ENCODE peak calls at places on chromosomes 11 and 22, in seven cellular contexts. J, D, Y, U, O, L and F are unnamed samples.

GRCh38 chr22:28402539-28402938 is 277.1 kb downstream of the TTC28 start:
- DNase-seq in L (no peak), U (no peak), O (no peak), D (no peak), J (no peak), Y (no peak), F (no peak)

GRCh38 chr22:19888131-19888746 is 33.6 kb upstream of the GNB1L start:
- DNase-seq in J (no peak), L (no peak), Y (no peak), D (no peak), U (no peak), O (no peak), F (no peak)

GRCh38 chr22:46971141-46971775 is 208.8 kb downstream of the TBC1D22A start:
- DNase-seq in U (no peak), Y (peak; percentile 52), L (no peak), D (no peak), O (no peak), J (no peak), F (no peak)

GRCh38 chr22:47497666-47498065 is 735.2 kb downstream of the TBC1D22A start:
- DNase-seq in O (no peak), D (no peak), J (no peak), Y (no peak), U (no peak), L (no peak), F (no peak)

GRCh38 chr22:44484618-44485017 is 13.4 kb downstream of the RTL6 start:
- DNase-seq in D (no peak), L (no peak), U (no peak), J (no peak), O (no peak), Y (no peak), F (no peak)

GRCh38 chr11:130652671-130653335 is 204.4 kb downstream of the ADAMTS15 start:
- DNase-seq in D (no peak), L (peak; percentile 6), J (no peak), U (no peak), O (no peak), Y (peak; percentile 99), F (no peak)

GRCh38 chr11:61627831-61628753 is 47.2 kb upstream of the SYT7 start:
- DNase-seq in U (peak; percentile 19), D (no peak), Y (peak; percentile 81), L (no peak), O (peak; percentile 71), J (no peak), F (no peak)

GRCh38 chr11:15618583-15619032 is 503.9 kb downstream of the INSC start:
- DNase-seq in U (no peak), L (no peak), D (no peak), Y (no peak), J (no peak), O (no peak), F (no peak)

GRCh38 chr11:57311109-57311936 is 13.4 kb downstream of the TNKS1BP1 start:
- DNase-seq in U (peak; percentile 51), O (peak; percentile 98), J (peak; percentile 92), L (no peak), D (no peak), Y (peak; percentile 99), F (peak; percentile 85)

GRCh38 chr11:21414928-21415327 is 745.5 kb downstream of the NELL1 start:
- DNase-seq in D (no peak), U (no peak), Y (no peak), J (no peak), L (no peak), O (no peak), F (no peak)

GRCh38 chr11:79352304-79352703 is 88.5 kb downstream of the TENM4 start:
- DNase-seq in Y (no peak), L (no peak), U (no peak), O (no peak), D (no peak), J (no peak), F (no peak)

GRCh38 chr11:5004429-5005274 is 10.0 kb downstream of the OR51L1 start:
- DNase-seq in D (no peak), Y (peak; percentile 57), U (no peak), O (peak; percentile 18), L (peak; percentile 4), J (no peak), F (no peak)

GRCh38 chr22:38924197-38924952 is 33.0 kb upstream of the APOBEC3A start:
- DNase-seq in O (peak; percentile 41), Y (peak; percentile 96), U (no peak), L (no peak), D (no peak), J (peak; percentile 50), F (peak; percentile 45)

GRCh38 chr11:67646535-67647336 is 3.8 kb downstream of the ACY3 start:
- DNase-seq in O (no peak), J (no peak), Y (no peak), L (peak; percentile 94), U (peak; percentile 25), D (peak; percentile 60), F (no peak)

GRCh38 chr11:44766972-44767278 is 40.2 kb downstream of the TSPAN18 start:
- DNase-seq in O (no peak), J (no peak), Y (no peak), D (no peak), L (no peak), U (no peak), F (no peak)

GRCh38 chr11:44765026-44765595 is 38.3 kb downstream of the TSPAN18 start:
- DNase-seq in Y (no peak), L (no peak), D (no peak), J (no peak), U (no peak), O (no peak), F (no peak)

GRCh38 chr11:44767421-44767820 is 40.7 kb downstream of the TSPAN18 start:
- DNase-seq in U (no peak), J (no peak), L (no peak), O (no peak), Y (no peak), D (no peak), F (no peak)

GRCh38 chr11:44765676-44766075 is 38.9 kb downstream of the TSPAN18 start:
- DNase-seq in D (no peak), U (no peak), L (no peak), Y (no peak), O (no peak), J (no peak), F (no peak)

DNA sequence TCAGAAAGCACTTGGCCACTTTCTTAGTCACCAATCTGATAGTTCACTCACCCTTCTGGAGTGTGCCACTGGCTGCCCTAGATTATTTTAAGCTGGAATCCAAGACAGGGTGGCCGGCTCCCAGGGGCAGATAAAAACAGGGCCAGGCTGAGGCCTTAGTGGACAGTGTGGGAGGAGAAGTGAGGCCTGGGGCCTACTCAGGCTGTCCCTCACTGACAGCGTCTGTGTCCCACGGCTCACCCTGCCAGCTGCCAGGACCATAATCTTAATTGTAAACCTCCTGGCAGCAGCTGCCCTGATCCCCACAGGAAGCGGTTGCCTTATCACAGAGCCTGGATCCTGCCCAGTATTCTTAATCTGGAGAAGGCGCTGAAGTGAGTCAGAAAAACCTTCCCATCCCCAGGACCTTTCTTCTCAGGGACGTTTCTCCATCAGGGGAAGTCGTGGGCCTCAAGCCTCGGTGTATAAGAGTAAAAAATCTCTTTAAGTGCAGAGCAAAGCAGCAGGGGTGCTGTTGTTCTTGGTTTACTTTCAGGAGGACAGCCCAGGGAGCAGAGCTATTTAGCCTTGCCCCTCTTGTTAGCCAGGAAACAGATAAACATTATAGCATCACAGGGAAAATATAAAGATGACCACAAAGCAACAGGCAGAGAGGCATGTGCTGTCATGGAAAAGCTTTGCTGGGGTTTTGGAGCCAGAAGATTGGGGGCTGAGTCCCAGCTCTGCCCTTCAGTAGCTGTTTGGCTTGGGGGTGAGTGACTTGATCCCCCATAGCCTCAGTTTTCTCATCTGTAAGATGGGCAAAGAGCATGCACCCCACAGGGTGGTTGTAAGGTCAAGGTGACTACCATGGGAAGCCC is 39.6 kb downstream of the TSPAN18 start:
- DNase-seq in J (peak; percentile 48), L (no peak), D (no peak), Y (peak; percentile 59), U (no peak), O (no peak), F (no peak)
- H3K27ac ChIP-seq in J (peak overlapping the region; percentile 86), L (no peak overlapping the region), D (no peak overlapping the region), Y (peak overlapping the region; percentile 55), U (no peak overlapping the region), O (no peak overlapping the region), F (no peak overlapping the region)

DNA sequence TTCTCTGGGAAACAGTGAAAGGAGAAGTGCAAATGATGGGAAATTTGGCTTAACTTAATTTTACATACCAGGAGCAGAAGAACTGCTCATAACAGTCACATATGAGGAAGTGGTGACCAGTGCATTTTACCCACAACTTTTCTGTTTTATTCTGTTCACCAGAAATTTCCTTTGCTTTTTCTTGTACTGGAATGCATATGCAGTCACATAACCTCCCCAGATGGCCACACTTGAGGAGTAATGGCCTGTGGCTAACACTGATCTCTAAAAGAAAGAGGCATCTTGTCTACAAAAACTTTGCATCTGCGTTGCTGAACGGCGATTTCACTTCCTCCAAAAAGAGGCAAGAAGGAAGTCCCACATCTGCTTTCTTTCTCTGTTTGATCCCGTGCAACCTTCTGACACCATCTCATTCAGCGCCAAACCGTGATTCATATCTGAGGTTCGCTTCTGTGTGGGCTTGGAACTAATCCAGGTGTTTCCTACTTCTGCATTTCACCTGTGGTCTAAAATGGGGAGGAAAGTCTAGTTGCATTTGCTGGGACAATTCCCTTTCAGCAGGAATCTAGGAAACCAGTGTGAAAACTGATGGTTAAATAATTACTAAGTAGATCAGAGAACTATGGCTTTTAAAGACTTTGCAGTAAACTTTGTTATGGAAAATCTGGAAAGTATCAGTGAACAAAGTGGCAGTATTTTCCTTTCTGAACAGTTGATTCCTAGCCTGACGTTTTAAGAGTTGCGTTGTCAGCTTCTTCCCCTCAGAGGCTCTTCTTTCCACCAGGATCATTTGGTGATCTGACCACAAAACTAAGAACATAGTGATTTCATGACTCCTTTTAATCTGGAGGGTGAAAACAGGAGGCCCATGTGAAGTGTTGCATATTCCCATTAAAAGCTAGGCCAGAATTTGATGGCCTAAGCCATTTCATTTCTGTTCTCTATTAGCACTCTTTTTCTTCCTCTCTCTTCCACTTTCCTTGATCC is 4.2 kb upstream of the MPEG1 start:
- DNase-seq in L (peak; percentile 86), D (no peak), Y (peak; percentile 73), O (peak; percentile 57), J (no peak), U (no peak), F (peak; percentile 41)
- H3K27ac ChIP-seq in L (peak overlapping the region; percentile 74), D (no peak overlapping the region), Y (peak overlapping the region; percentile 41), O (no peak overlapping the region), J (no peak overlapping the region), U (no peak overlapping the region), F (no peak overlapping the region)

GRCh38 chr11:114145166-114145695 is 85.7 kb downstream of the ZBTB16 start:
- DNase-seq in L (no peak), Y (peak; percentile 41), J (no peak), U (no peak), D (no peak), O (no peak), F (no peak)
- H3K27ac ChIP-seq in L (no peak overlapping the region), Y (no peak overlapping the region), J (peak overlapping the region; percentile 97), U (no peak overlapping the region), D (no peak overlapping the region), O (no peak overlapping the region), F (no peak overlapping the region)

DNA sequence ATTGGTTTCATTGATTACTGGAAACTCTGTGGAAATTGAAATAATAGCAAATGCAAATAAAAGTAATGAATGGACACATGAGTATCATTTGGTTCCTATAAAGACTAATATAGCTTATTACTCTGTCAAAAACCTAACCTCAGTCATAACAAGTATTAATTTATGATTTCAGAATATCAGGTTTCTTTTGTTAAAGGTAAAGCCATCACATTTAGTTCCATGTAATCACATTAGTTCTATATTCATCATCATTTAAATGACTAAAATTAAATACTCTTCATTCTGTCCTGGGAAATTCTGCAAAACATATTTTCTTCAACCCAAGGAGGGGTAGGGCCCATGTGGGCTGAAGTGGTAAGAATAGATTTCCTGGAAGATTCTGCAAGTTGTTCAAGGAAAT is 68.2 kb upstream of the ANO3 start:
- DNase-seq in L (no peak), J (no peak), Y (no peak), O (no peak), D (no peak), U (no peak), F (no peak)
- H3K27ac ChIP-seq in L (no peak overlapping the region), J (no peak overlapping the region), Y (no peak overlapping the region), O (no peak overlapping the region), D (no peak overlapping the region), U (no peak overlapping the region), F (no peak overlapping the region)